ENCODE peak calls at places on chromosome 7, in six cellular contexts. S is AG10803, N is tibial artery, J is NB4, C is endothelial cell, W is WTC11. G is an unnamed sample.

GRCh38 chr7:55026867-55027490 is 8.2 kb downstream of the EGFR start:
- DNase-seq in S (peak), N (peak), J (no peak), C (no peak), W (no peak), G (no peak)

GRCh38 chr7:21850531-21851285 is 95.0 kb downstream of the CDCA7L start:
- DNase-seq in S (peak), N (no peak), J (no peak), C (no peak), W (no peak), G (peak)

GRCh38 chr7:25615603-25616002 is 387.3 kb upstream of the NPVF start:
- DNase-seq in S (no peak), N (no peak), J (peak), C (no peak), W (no peak), G (no peak)

GRCh38 chr7:7173956-7174632 is 8.2 kb upstream of the C1GALT1 start:
- DNase-seq in S (no peak), N (no peak), J (no peak), C (no peak), W (no peak), G (no peak)

GRCh38 chr7:157000741-157001653 is 9.5 kb downstream of the MNX1 start:
- DNase-seq in S (no peak), N (no peak), J (peak), C (no peak), W (no peak), G (no peak)

GRCh38 chr7:151711435-151711872 is 165.5 kb downstream of the PRKAG2 start:
- DNase-seq in S (no peak), N (no peak), J (no peak), C (no peak), W (no peak), G (no peak)

GRCh38 chr7:47441796-47442744 is 139.8 kb downstream of the TNS3 start:
- DNase-seq in S (peak), N (no peak), J (no peak), C (no peak), W (no peak), G (no peak)

GRCh38 chr7:26458751-26459150 is 167.1 kb downstream of the SNX10 start:
- DNase-seq in S (no peak), N (no peak), J (no peak), C (no peak), W (no peak), G (no peak)

GRCh38 chr7:14761506-14762296 is 140.8 kb downstream of the DGKB start:
- DNase-seq in S (peak), N (peak), J (no peak), C (no peak), W (no peak), G (peak)

GRCh38 chr7:48077438-48077837 is 11.6 kb upstream of the UPP1 start:
- DNase-seq in S (no peak), N (no peak), J (no peak), C (no peak), W (no peak), G (no peak)

GRCh38 chr7:157674715-157675426 is 338.1 kb downstream of the DNAJB6 start:
- DNase-seq in S (no peak), N (no peak), J (no peak), C (no peak), W (no peak), G (no peak)

GRCh38 chr7:26624839-26625238 is 239.6 kb downstream of the SKAP2 start:
- DNase-seq in S (no peak), N (no peak), J (no peak), C (no peak), W (no peak), G (no peak)

GRCh38 chr7:105277341-105277740 is 111.4 kb downstream of the SRPK2 start:
- DNase-seq in S (no peak), N (no peak), J (no peak), C (no peak), W (no peak), G (peak)

GRCh38 chr7:5635461-5636445 is 145.7 kb downstream of the RNF216 start:
- DNase-seq in S (peak), N (no peak), J (no peak), C (no peak), W (no peak), G (no peak)

GRCh38 chr7:98078197-98078870 is 28.3 kb upstream of the LMTK2 start:
- DNase-seq in S (no peak), N (no peak), J (no peak), C (no peak), W (no peak), G (no peak)

GRCh38 chr7:134678115-134678514 is 31.5 kb downstream of the BPGM start:
- DNase-seq in S (no peak), N (no peak), J (no peak), C (no peak), W (no peak), G (no peak)

GRCh38 chr7:86747698-86748097 is 104.0 kb downstream of the GRM3 start:
- DNase-seq in S (no peak), N (no peak), J (no peak), C (no peak), W (no peak), G (no peak)

GRCh38 chr7:147022056-147022455 is 905.5 kb downstream of the CNTNAP2 start:
- DNase-seq in S (no peak), N (no peak), J (no peak), C (no peak), W (no peak), G (no peak)

GRCh38 chr7:157271991-157272324 is 64.8 kb upstream of the DNAJB6 start:
- DNase-seq in S (peak), N (peak), J (peak), C (no peak), W (no peak), G (peak)

GRCh38 chr7:140696679-140697446 is at the start of gene NDUFB2:
- DNase-seq in S (peak), N (peak), J (peak), C (peak), W (peak), G (peak)

GRCh38 chr7:156889746-156890145 is 3.2 kb downstream of the LMBR1 start:
- DNase-seq in S (no peak), N (no peak), J (no peak), C (no peak), W (no peak), G (no peak)

GRCh38 chr7:127629268-127629854 is 11.4 kb upstream of the PAX4 start:
- DNase-seq in S (no peak), N (no peak), J (peak), C (peak), W (peak), G (no peak)

GRCh38 chr7:94698275-94698674 is 42.3 kb upstream of the SGCE start:
- DNase-seq in S (peak), N (no peak), J (no peak), C (no peak), W (no peak), G (peak)

GRCh38 chr7:151851782-151852181 is 25.1 kb downstream of the PRKAG2 start:
- DNase-seq in S (no peak), N (peak), J (peak), C (no peak), W (peak), G (no peak)

GRCh38 chr7:135942614-135943013 is 34.5 kb downstream of the MTPN start:
- DNase-seq in S (no peak), N (no peak), J (no peak), C (no peak), W (no peak), G (no peak)

GRCh38 chr7:106865130-106866115 is at the start of gene PIK3CG:
- DNase-seq in S (no peak), N (no peak), J (peak), C (no peak), W (no peak), G (no peak)

GRCh38 chr7:12067156-12067831 is 143.8 kb upstream of the TMEM106B start:
- DNase-seq in S (peak), N (no peak), J (peak), C (peak), W (peak), G (no peak)

GRCh38 chr7:26472971-26473370 is 181.3 kb downstream of the SNX10 start:
- DNase-seq in S (no peak), N (no peak), J (no peak), C (no peak), W (no peak), G (no peak)

GRCh38 chr7:44294325-44295069 is 30.9 kb downstream of the CAMK2B start:
- DNase-seq in S (no peak), N (no peak), J (no peak), C (no peak), W (no peak), G (no peak)

GRCh38 chr7:44647981-44648714 is 41.7 kb downstream of the OGDH start:
- DNase-seq in S (no peak), N (no peak), J (no peak), C (no peak), W (no peak), G (no peak)

GRCh38 chr7:108307246-108307982 is 148.8 kb downstream of the NRCAM start:
- DNase-seq in S (no peak), N (no peak), J (no peak), C (no peak), W (no peak), G (no peak)

GRCh38 chr7:157654350-157654749 is 317.5 kb downstream of the DNAJB6 start:
- DNase-seq in S (no peak), N (no peak), J (no peak), C (no peak), W (no peak), G (no peak)

GRCh38 chr7:141945356-141945755 is 1.4 kb downstream of the CLEC5A start:
- DNase-seq in S (no peak), N (no peak), J (peak), C (no peak), W (no peak), G (no peak)

DNA sequence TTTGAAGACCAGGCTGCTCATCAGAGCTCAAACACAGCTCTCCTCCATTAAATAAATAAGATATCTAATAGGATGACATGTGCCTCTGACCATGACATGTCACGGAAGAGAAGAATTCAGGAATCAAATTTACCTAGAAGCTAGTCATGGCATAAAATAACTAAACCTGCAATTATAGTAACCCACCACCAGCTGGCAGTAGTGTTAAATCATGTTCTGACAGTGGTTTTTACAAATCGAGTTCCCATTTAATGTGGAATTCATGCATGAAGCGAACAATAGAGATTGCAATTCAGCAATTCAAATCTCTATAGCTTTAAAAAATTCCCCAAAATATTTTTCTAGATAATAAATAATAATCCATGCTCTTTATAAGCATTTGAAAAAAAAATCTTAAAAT is 74.6 kb upstream of the IKZF1 start:
- DNase-seq in S (no peak), N (no peak), J (peak), C (no peak), W (no peak), G (no peak)
- TF ChIP-seq CTCF in S (peak), N (no peak), J (peak), C (peak), W (peak), G (peak)

DNA sequence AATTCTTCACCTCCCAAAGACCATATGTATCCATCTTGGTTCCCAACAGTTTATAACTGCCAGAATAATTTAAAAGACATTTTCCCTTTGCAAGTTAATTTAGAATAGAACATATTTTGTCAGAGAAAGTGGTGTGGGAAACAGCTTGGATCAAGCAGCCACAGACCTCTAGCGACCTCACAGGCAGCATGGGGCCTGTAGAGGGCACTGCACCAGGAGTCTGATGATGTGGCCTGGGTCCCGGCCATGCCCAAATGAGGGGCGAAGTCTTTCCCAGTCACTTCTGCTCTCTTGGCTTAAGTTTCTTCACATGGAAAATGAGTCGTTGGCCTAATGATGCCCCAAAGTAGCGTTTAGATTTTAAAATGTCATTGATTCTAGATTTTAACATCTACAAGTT is 243.2 kb downstream of the SDK1 start:
- DNase-seq in S (no peak), N (no peak), J (no peak), C (peak), W (peak), G (no peak)
- TF ChIP-seq CTCF in S (no peak), N (no peak), J (peak), C (no peak), W (no peak), G (no peak)

GRCh38 chr7:23653942-23654341 is 26.1 kb upstream of the FAM221A start:
- DNase-seq in S (no peak), N (no peak), J (no peak), C (no peak), W (no peak), G (no peak)

GRCh38 chr7:23658831-23659427 is 21.1 kb upstream of the FAM221A start:
- DNase-seq in S (no peak), N (no peak), J (no peak), C (no peak), W (no peak), G (no peak)

GRCh38 chr7:23655433-23655832 is 24.6 kb upstream of the FAM221A start:
- DNase-seq in S (no peak), N (no peak), J (no peak), C (no peak), W (no peak), G (no peak)

GRCh38 chr7:23654508-23654907 is 25.5 kb upstream of the FAM221A start:
- DNase-seq in S (peak), N (no peak), J (peak), C (no peak), W (peak), G (no peak)
- TF ChIP-seq CTCF in S (peak), N (no peak), J (peak), C (no peak), W (peak), G (peak)

DNA sequence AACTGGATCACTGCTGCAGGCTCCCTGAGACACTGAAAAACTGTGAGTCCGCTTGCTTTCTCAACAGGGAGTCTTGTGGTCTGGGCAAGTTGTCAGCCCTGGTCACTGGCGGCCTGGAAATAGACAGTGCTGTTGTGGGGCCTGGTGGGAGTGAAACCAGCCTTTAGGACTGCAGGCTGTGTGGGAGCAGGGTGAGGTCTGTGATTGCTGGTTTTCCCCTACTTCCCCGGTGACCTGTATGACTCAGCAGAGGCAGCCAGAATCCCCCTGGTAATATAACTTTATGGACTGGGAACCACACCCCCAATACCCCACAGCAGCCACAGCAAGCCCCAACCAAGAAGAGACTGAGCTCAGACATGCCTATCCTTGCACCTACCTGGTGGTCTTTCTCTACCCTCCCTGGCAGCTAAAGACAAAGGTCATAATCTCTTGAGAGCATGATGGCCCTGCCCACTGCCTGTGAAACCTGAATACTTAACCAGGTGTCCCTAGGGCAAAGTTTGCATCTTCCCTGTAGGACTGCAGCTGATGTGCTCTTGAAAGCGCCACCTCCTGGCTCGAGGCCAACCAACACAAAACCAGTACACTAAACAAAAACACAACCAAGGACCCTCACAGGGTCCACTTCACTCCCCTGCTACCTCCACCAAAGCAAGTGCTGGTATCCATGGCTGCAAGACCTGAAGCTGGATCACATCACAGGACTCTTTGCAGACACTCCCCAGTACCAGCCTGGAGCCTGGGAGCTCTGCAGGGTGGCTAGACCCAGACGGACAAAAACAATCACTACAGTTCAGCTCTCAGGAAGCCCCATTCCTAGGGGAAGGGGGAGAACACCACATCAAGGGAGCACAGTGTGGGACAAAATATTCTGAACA is 7.2 kb upstream of the ADAM22 start:
- DNase-seq in S (no peak), N (no peak), J (peak), C (no peak), W (peak), G (no peak)
- TF ChIP-seq CTCF in S (no peak), N (no peak), J (peak), C (peak), W (peak), G (no peak)

GRCh38 chr7:82020076-82020475 is 250.2 kb upstream of the HGF start:
- DNase-seq in S (no peak), N (no peak), J (peak), C (no peak), W (no peak), G (no peak)
- TF ChIP-seq CTCF in S (no peak), N (no peak), J (no peak), C (no peak), W (no peak), G (no peak)

GRCh38 chr7:114402866-114403635 is 11.6 kb upstream of the FOXP2 start:
- DNase-seq in S (no peak), N (no peak), J (no peak), C (no peak), W (no peak), G (no peak)

GRCh38 chr7:114409750-114410149 is 4.9 kb upstream of the FOXP2 start:
- DNase-seq in S (peak), N (no peak), J (no peak), C (no peak), W (no peak), G (peak)

DNA sequence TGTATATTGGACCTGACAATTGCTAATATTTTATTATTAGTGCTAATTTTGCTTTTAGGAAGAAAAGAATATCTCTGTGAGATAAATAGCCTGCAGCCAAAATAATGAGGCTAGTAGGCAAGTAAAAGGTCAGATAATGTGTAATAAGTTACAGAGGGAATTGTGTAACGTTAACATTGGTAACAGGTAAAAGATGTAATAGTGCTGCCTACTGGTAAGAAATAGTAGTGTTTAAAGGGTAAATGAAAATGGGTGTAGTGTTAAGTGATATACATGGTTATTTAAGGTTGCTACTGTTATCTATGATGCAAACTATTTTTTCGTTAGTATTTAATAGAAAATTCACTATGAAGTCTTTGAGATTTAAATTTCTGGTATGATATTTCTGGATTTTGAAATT is 9.2 kb upstream of the FOXP2 start:
- DNase-seq in S (no peak), N (no peak), J (peak), C (no peak), W (no peak), G (no peak)
- TF ChIP-seq CTCF in S (peak), N (peak), J (no peak), C (peak), W (peak), G (peak)

GRCh38 chr7:1709281-1709680 is 39.2 kb downstream of the ELFN1 start:
- DNase-seq in S (no peak), N (no peak), J (no peak), C (no peak), W (no peak), G (no peak)

GRCh38 chr7:1708640-1709249 is 38.7 kb downstream of the ELFN1 start:
- DNase-seq in S (no peak), N (peak), J (no peak), C (no peak), W (no peak), G (no peak)

GRCh38 chr7:1706721-1707613 is 36.9 kb downstream of the ELFN1 start:
- DNase-seq in S (no peak), N (no peak), J (no peak), C (no peak), W (no peak), G (no peak)

GRCh38 chr7:1706381-1706720 is 36.3 kb downstream of the ELFN1 start:
- DNase-seq in S (no peak), N (no peak), J (no peak), C (no peak), W (no peak), G (no peak)

DNA sequence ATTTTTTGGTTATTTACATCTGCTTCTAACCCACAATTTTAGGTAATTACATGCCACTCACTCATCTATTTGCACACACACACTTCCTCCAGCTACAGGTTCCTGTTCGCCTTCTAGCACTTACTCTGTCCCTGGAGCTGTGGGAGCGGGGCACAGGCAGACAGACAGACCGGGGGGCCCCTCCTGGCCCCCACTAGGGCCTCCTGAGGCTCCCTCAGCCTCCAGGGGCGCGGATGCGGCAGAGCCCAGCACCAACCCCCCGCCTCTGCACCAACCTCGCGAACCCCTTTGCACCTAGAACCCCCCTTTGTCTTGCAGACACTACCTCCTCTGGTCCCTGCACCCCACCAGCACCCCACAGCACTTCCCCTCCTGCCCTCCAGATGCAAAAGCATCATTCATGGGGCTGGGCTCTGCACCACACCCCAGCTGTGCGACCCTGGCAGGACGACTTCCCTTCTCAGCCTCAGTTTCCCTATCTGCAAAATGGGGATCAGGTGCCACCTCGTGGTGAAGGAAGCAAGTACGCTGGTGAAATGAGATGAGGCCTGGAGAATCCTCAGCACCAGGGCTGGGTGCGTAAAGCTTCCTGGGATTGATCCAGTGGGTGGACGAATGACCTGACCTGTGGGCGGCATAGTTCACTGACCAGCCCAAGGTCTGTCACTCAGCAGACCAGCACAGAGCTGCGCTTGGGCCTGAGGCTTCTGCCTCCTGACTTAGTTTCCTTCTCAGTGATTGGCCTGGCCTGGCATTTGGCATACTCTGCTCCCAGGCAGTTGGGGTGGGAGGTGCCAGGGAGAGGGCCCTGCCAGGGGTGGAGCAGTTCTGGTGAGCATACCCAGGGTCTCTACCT is 37.9 kb downstream of the ELFN1 start:
- DNase-seq in S (no peak), N (no peak), J (no peak), C (no peak), W (no peak), G (no peak)
- TF ChIP-seq CTCF in S (peak), N (peak), J (no peak), C (no peak), W (no peak), G (peak)